ENCODE peak calls at places on chromosomes 3 and 15, in six cellular contexts. One of them, this sample, is unnamed.

GRCh38 chr15:83435782-83436181 is 11.4 kb upstream of the SH3GL3 start:
- DNase-seq in brain microvascular endothelial cell: no peak
- DNase-seq in IMR-90: no peak
- DNase-seq in AG09309: no peak
- DNase-seq in PC-3: peak
- DNase-seq in left ventricle myocardium inferior: no peak
- DNase-seq in this sample: no peak

GRCh38 chr15:82832601-82833209 is 23.3 kb downstream of the WHAMM start:
- DNase-seq in brain microvascular endothelial cell: peak
- DNase-seq in IMR-90: peak
- DNase-seq in AG09309: peak
- DNase-seq in PC-3: peak
- DNase-seq in left ventricle myocardium inferior: no peak
- DNase-seq in this sample: peak

GRCh38 chr15:88476635-88477038 is 9.1 kb downstream of the MRPS11 start:
- DNase-seq in brain microvascular endothelial cell: peak
- DNase-seq in IMR-90: peak
- DNase-seq in AG09309: no peak
- DNase-seq in PC-3: peak
- DNase-seq in left ventricle myocardium inferior: no peak
- DNase-seq in this sample: peak

GRCh38 chr3:108489776-108490175 is 20.6 kb downstream of the MYH15 start:
- DNase-seq in brain microvascular endothelial cell: peak
- DNase-seq in IMR-90: peak
- DNase-seq in AG09309: no peak
- DNase-seq in PC-3: peak
- DNase-seq in left ventricle myocardium inferior: no peak
- DNase-seq in this sample: peak

GRCh38 chr3:10546887-10547286 is 41.5 kb upstream of the ATP2B2 start:
- DNase-seq in brain microvascular endothelial cell: no peak
- DNase-seq in IMR-90: no peak
- DNase-seq in AG09309: no peak
- DNase-seq in PC-3: no peak
- DNase-seq in left ventricle myocardium inferior: no peak
- DNase-seq in this sample: no peak

GRCh38 chr3:39260957-39261356 is 18.9 kb downstream of the CX3CR1 start:
- DNase-seq in brain microvascular endothelial cell: peak
- DNase-seq in IMR-90: peak
- DNase-seq in AG09309: peak
- DNase-seq in PC-3: peak
- DNase-seq in left ventricle myocardium inferior: peak
- DNase-seq in this sample: peak

GRCh38 chr15:66411190-66411589 is 24.5 kb downstream of the MAP2K1 start:
- DNase-seq in brain microvascular endothelial cell: no peak
- DNase-seq in IMR-90: no peak
- DNase-seq in AG09309: no peak
- DNase-seq in PC-3: no peak
- DNase-seq in left ventricle myocardium inferior: no peak
- DNase-seq in this sample: no peak

GRCh38 chr15:77840962-77841361 is 208.2 kb upstream of the LINGO1 start:
- DNase-seq in brain microvascular endothelial cell: peak
- DNase-seq in IMR-90: peak
- DNase-seq in AG09309: peak
- DNase-seq in PC-3: peak
- DNase-seq in left ventricle myocardium inferior: no peak
- DNase-seq in this sample: peak

GRCh38 chr15:101168898-101169297 is 83.0 kb downstream of the CHSY1 start:
- DNase-seq in brain microvascular endothelial cell: no peak
- DNase-seq in IMR-90: no peak
- DNase-seq in AG09309: no peak
- DNase-seq in PC-3: no peak
- DNase-seq in left ventricle myocardium inferior: no peak
- DNase-seq in this sample: no peak

GRCh38 chr15:101167366-101167790 is 84.5 kb downstream of the CHSY1 start:
- DNase-seq in brain microvascular endothelial cell: no peak
- DNase-seq in IMR-90: peak
- DNase-seq in AG09309: no peak
- DNase-seq in PC-3: peak
- DNase-seq in left ventricle myocardium inferior: no peak
- DNase-seq in this sample: peak

GRCh38 chr15:101168463-101168824 is 83.4 kb downstream of the CHSY1 start:
- DNase-seq in brain microvascular endothelial cell: no peak
- DNase-seq in IMR-90: peak
- DNase-seq in AG09309: no peak
- DNase-seq in PC-3: no peak
- DNase-seq in left ventricle myocardium inferior: peak
- DNase-seq in this sample: peak

GRCh38 chr15:101169457-101170071 is 82.3 kb downstream of the CHSY1 start:
- DNase-seq in brain microvascular endothelial cell: no peak
- DNase-seq in IMR-90: peak
- DNase-seq in AG09309: no peak
- DNase-seq in PC-3: peak
- DNase-seq in left ventricle myocardium inferior: no peak
- DNase-seq in this sample: peak

GRCh38 chr15:101167791-101168462 is 83.9 kb downstream of the CHSY1 start:
- DNase-seq in brain microvascular endothelial cell: peak
- DNase-seq in IMR-90: peak
- DNase-seq in AG09309: peak
- DNase-seq in PC-3: peak
- DNase-seq in left ventricle myocardium inferior: peak
- DNase-seq in this sample: peak
- H3K4me3 ChIP-seq in brain microvascular endothelial cell: no peak
- H3K4me3 ChIP-seq in IMR-90: no peak
- H3K4me3 ChIP-seq in AG09309: no peak
- H3K4me3 ChIP-seq in PC-3: peak
- H3K4me3 ChIP-seq in left ventricle myocardium inferior: peak
- H3K4me3 ChIP-seq in this sample: no peak

GRCh38 chr3:148958681-148959080 is 32.7 kb upstream of the GYG1 start:
- DNase-seq in brain microvascular endothelial cell: no peak
- DNase-seq in IMR-90: no peak
- DNase-seq in AG09309: no peak
- DNase-seq in PC-3: no peak
- DNase-seq in left ventricle myocardium inferior: no peak
- DNase-seq in this sample: no peak

GRCh38 chr3:148953094-148953493 is 38.2 kb upstream of the GYG1 start:
- DNase-seq in brain microvascular endothelial cell: no peak
- DNase-seq in IMR-90: no peak
- DNase-seq in AG09309: no peak
- DNase-seq in PC-3: peak
- DNase-seq in left ventricle myocardium inferior: no peak
- DNase-seq in this sample: no peak

GRCh38 chr3:148955544-148956346 is 35.6 kb upstream of the GYG1 start:
- DNase-seq in brain microvascular endothelial cell: peak
- DNase-seq in IMR-90: peak
- DNase-seq in AG09309: peak
- DNase-seq in PC-3: peak
- DNase-seq in left ventricle myocardium inferior: no peak
- DNase-seq in this sample: peak

GRCh38 chr3:148954981-148955380 is 36.4 kb upstream of the GYG1 start:
- DNase-seq in brain microvascular endothelial cell: no peak
- DNase-seq in IMR-90: no peak
- DNase-seq in AG09309: no peak
- DNase-seq in PC-3: peak
- DNase-seq in left ventricle myocardium inferior: no peak
- DNase-seq in this sample: no peak

GRCh38 chr3:148957586-148957985 is 33.8 kb upstream of the GYG1 start:
- DNase-seq in brain microvascular endothelial cell: no peak
- DNase-seq in IMR-90: no peak
- DNase-seq in AG09309: no peak
- DNase-seq in PC-3: peak
- DNase-seq in left ventricle myocardium inferior: no peak
- DNase-seq in this sample: no peak
- TF ChIP-seq CTCF in brain microvascular endothelial cell: peak
- TF ChIP-seq CTCF in IMR-90: peak
- TF ChIP-seq CTCF in AG09309: peak
- TF ChIP-seq CTCF in PC-3: peak
- TF ChIP-seq CTCF in left ventricle myocardium inferior: peak
- TF ChIP-seq CTCF in this sample: peak

GRCh38 chr3:13013994-13014754 is 59.1 kb downstream of the IQSEC1 start:
- DNase-seq in brain microvascular endothelial cell: no peak
- DNase-seq in IMR-90: no peak
- DNase-seq in AG09309: no peak
- DNase-seq in PC-3: no peak
- DNase-seq in left ventricle myocardium inferior: no peak
- DNase-seq in this sample: no peak
- H3K4me3 ChIP-seq in brain microvascular endothelial cell: no peak
- H3K4me3 ChIP-seq in IMR-90: no peak
- H3K4me3 ChIP-seq in AG09309: no peak
- H3K4me3 ChIP-seq in PC-3: no peak
- H3K4me3 ChIP-seq in left ventricle myocardium inferior: peak
- H3K4me3 ChIP-seq in this sample: no peak

GRCh38 chr3:133457465-133458067 is 57.7 kb downstream of the BFSP2 start:
- DNase-seq in brain microvascular endothelial cell: no peak
- DNase-seq in IMR-90: no peak
- DNase-seq in AG09309: no peak
- DNase-seq in PC-3: peak
- DNase-seq in left ventricle myocardium inferior: no peak
- DNase-seq in this sample: no peak
- TF ChIP-seq CTCF in brain microvascular endothelial cell: peak
- TF ChIP-seq CTCF in IMR-90: peak
- TF ChIP-seq CTCF in AG09309: peak
- TF ChIP-seq CTCF in PC-3: peak
- TF ChIP-seq CTCF in left ventricle myocardium inferior: no peak
- TF ChIP-seq CTCF in this sample: peak

DNA sequence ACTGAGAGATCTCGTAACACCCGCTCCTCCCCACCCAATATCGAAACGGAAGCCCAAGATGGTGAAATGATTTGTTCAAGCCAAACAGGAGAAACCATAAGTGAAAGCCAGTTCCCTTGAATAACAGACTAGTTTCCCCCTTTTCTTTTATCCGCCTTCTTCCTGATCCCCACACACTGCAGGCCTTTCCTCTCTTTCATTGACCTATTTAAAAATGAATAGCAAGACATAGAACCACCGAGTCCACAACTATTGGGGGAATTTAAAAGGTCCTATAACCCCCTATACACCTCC is 382 bp upstream of the COX17 start:
- DNase-seq in brain microvascular endothelial cell: no peak
- DNase-seq in IMR-90: no peak
- DNase-seq in AG09309: no peak
- DNase-seq in PC-3: no peak
- DNase-seq in left ventricle myocardium inferior: no peak
- DNase-seq in this sample: no peak
- H3K4me3 ChIP-seq in brain microvascular endothelial cell: peak
- H3K4me3 ChIP-seq in IMR-90: peak
- H3K4me3 ChIP-seq in AG09309: peak
- H3K4me3 ChIP-seq in PC-3: peak
- H3K4me3 ChIP-seq in left ventricle myocardium inferior: peak
- H3K4me3 ChIP-seq in this sample: peak

DNA sequence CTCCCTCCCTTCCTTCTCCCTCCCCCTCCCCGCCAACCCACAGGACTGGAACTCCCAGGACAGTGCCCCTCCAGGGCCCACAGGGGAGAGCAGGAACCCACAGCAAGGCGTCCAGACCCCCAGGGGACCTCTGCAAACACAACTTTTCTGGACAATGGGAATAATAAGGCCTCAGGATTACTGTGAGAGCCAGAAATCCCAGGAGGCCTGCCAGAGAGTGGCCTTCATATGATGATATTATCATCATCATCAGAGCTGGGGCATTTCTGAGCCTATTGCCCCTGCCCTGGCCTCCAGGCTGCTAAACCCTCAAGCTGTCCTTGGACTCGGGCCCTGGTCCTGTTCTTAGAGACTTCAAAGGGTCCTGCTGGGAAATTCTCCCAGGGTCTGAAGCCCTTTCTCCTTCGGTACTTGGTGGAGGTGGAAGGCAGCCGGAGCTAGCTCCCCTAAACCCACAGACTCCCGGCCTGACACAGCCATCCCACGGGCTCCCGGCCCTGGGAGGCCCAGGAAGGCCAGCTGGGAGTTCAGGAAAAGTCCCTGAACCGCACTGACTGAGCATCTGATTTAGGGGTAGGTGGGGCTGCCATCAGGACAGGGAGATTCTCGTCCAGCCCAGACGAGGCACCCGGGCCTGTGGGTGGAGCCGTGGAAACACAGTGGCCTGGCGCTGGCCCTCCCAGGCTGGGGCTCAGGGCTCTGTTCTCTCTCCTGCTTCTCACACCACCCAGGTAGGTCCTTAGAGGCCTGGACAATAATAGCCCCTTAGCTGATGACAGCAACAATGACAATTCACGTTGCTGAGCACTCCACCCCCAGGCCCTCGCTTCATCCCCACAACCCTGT is 4.9 kb downstream of the CALML4 start:
- DNase-seq in brain microvascular endothelial cell: no peak
- DNase-seq in IMR-90: no peak
- DNase-seq in AG09309: no peak
- DNase-seq in PC-3: no peak
- DNase-seq in left ventricle myocardium inferior: no peak
- DNase-seq in this sample: no peak
- TF ChIP-seq CTCF in brain microvascular endothelial cell: peak
- TF ChIP-seq CTCF in IMR-90: no peak
- TF ChIP-seq CTCF in AG09309: no peak
- TF ChIP-seq CTCF in PC-3: no peak
- TF ChIP-seq CTCF in left ventricle myocardium inferior: no peak
- TF ChIP-seq CTCF in this sample: no peak

GRCh38 chr15:33910741-33911140 is 57.6 kb upstream of the CHRM5 start:
- DNase-seq in brain microvascular endothelial cell: peak
- DNase-seq in IMR-90: peak
- DNase-seq in AG09309: no peak
- DNase-seq in PC-3: peak
- DNase-seq in left ventricle myocardium inferior: no peak
- DNase-seq in this sample: peak
- H3K4me3 ChIP-seq in brain microvascular endothelial cell: no peak
- H3K4me3 ChIP-seq in IMR-90: no peak
- H3K4me3 ChIP-seq in AG09309: no peak
- H3K4me3 ChIP-seq in PC-3: no peak
- H3K4me3 ChIP-seq in left ventricle myocardium inferior: no peak
- H3K4me3 ChIP-seq in this sample: no peak

DNA sequence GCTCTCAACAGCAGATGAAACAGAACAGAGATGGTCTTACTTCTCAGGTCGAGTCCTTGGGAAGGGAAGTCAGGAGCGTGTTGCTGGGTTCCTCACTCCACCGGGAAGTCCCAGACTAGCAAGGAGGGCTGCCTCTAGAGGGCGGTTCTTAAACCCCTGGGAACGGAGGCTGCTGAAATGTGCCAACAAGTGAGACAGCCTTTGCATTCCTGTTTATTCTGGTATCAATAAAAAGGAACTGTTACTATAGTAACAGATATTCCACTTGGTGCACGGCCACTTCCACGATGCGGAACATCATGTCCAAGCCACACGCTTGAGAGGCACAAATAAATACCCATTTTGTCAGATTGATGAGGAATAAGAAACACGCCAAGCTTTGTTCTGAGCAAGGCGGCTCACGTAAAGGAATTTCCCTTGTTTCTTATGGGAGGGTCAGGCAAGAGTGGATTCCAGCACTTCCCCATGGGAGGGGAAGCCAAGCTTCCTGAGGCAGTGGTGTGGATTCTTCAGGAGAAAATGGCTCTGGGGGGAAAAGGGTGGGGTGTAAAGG is at the start of gene FAM107A:
- DNase-seq in brain microvascular endothelial cell: peak
- DNase-seq in IMR-90: peak
- DNase-seq in AG09309: peak
- DNase-seq in PC-3: peak
- DNase-seq in left ventricle myocardium inferior: peak
- DNase-seq in this sample: peak
- TF ChIP-seq CTCF in brain microvascular endothelial cell: peak
- TF ChIP-seq CTCF in IMR-90: peak
- TF ChIP-seq CTCF in AG09309: peak
- TF ChIP-seq CTCF in PC-3: peak
- TF ChIP-seq CTCF in left ventricle myocardium inferior: peak
- TF ChIP-seq CTCF in this sample: peak